ENCODE peak calls at places on chromosomes 11 and 22, in nine cellular contexts. W is heart left ventricle, N is ovary, L is GM12891, E is body of pancreas, G is adrenal gland, S is erythroblast, T is transverse colon, K is esophagus squamous epithelium. Q is an unnamed sample.
A peak's percentile ranks its signal among the peaks of the same experiment; 100 is the strongest.

GRCh38 chr11:4704054-4704789 is at the start of gene MMP26:
- DNase-seq in T (no peak), E (peak; percentile 21), L (no peak), N (no peak), G (no peak), S (no peak), W (no peak), K (no peak), Q (no peak)

GRCh38 chr11:21658654-21659193 is 534.2 kb upstream of the ANO5 start:
- DNase-seq in N (no peak), W (no peak), L (no peak), K (no peak), G (no peak), T (no peak), S (no peak), E (no peak), Q (no peak)

GRCh38 chr22:25027552-25027951 is 75.0 kb downstream of the KIAA1671 start:
- DNase-seq in W (no peak), K (no peak), N (no peak), L (no peak), S (no peak), T (peak; percentile 57), G (no peak), E (no peak), Q (no peak)

GRCh38 chr22:37633082-37633692 is 6.3 kb upstream of the SH3BP1 start:
- DNase-seq in G (no peak), W (no peak), L (peak; percentile 91), S (no peak), K (no peak), T (peak; percentile 54), N (no peak), E (no peak), Q (no peak)

GRCh38 chr11:126345759-126346585 is 9.5 kb upstream of the ST3GAL4 start:
- DNase-seq in E (peak; percentile 69), L (no peak), T (no peak), N (peak; percentile 82), K (no peak), G (peak; percentile 97), S (peak; percentile 98), W (peak; percentile 68), Q (peak; percentile 88)

GRCh38 chr11:115306703-115307102 is 197.5 kb downstream of the CADM1 start:
- DNase-seq in W (no peak), G (no peak), S (no peak), T (no peak), K (no peak), E (no peak), N (no peak), L (no peak), Q (no peak)

GRCh38 chr22:32103648-32104326 is 55.3 kb downstream of the C22orf42 start:
- DNase-seq in T (no peak), K (no peak), S (no peak), L (no peak), N (no peak), G (no peak), E (no peak), W (no peak), Q (no peak)

GRCh38 chr11:29279716-29280115 is 737.1 kb downstream of the KCNA4 start:
- DNase-seq in L (no peak), E (no peak), K (no peak), S (no peak), N (no peak), G (no peak), W (no peak), T (no peak), Q (no peak)

GRCh38 chr22:37454857-37455686 is 27.8 kb upstream of the ELFN2 start:
- DNase-seq in W (no peak), G (peak; percentile 52), L (no peak), K (no peak), N (no peak), E (peak; percentile 56), T (no peak), S (peak; percentile 63), Q (no peak)

GRCh38 chr11:114259124-114259526 is 37.1 kb upstream of the NNMT start:
- DNase-seq in N (peak; percentile 64), S (no peak), L (no peak), T (no peak), E (peak; percentile 75), G (peak; percentile 49), W (no peak), K (no peak), Q (peak; percentile 74)

GRCh38 chr11:59560290-59560701 is 49.0 kb downstream of the OR4D9 start:
- DNase-seq in L (peak; percentile 41), E (peak; percentile 69), N (peak; percentile 52), K (no peak), W (no peak), G (peak; percentile 61), T (peak; percentile 69), S (peak; percentile 92), Q (peak; percentile 81)
- TF ChIP-seq POLR2A in L (peak; percentile 60), E (no peak), N (no peak), K (no peak), W (no peak), G (peak; percentile 25), T (no peak), S (peak; percentile 32), Q (no peak)

DNA sequence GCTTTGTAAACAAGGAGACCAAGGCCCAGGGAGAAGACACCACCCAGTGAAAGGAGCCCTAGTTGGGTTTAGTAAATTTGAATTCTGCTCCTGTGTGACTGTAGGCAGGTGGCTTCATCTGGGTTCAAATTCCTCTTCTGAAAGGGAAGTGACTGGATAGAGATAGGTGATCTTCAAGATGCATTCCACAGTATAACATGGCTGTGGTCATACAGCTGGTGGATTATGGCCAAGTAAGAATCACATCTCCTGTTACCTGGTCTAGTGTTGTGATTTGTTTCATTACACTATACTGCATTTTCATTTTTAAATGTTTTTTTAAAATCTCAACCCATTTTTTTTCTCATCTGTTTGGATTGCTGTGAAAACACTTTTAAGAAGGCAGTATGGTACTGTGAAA is 58.0 kb upstream of the PICALM start:
- DNase-seq in S (no peak), L (no peak), G (no peak), N (no peak), W (no peak), E (no peak), T (no peak), K (no peak), Q (no peak)
- TF ChIP-seq POLR2A in S (no peak), L (no peak), G (no peak), N (no peak), W (no peak), E (no peak), T (no peak), K (no peak), Q (no peak)

DNA sequence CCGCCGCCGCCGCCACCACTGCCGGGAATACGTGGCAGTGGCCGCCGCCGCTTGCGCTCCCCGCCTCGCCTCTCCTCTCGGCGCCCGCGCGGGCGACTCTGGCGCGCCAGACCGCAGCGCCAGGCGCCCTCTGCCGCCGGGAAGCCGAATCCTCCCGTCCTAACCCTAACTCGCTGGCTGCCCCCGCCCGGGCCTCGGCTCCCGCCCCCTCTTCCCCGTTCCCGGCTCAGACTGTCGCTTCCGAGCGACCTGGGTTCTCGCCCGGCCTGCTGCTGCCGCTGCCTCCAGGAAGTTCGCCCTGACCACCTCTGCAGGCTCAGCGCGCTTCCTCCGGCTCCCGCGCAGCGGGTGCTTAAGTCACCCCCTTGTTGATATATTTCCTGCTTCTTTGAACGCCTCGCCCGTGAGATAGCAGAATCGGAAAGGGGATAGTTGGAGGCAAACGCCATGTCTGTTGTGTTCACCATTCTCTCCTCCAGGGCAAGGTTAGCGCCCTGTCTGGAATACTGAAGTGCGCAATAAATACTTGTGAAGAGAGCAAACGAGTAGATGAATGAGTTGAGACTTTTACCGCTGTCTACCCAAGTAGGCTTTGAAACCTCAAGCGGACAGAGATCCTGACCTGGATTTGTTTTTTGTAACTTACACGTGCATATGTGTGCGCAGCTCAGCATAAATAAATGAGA is at the start of gene SMCO4:
- DNase-seq in G (peak; percentile 86), T (peak; percentile 89), N (peak; percentile 77), K (no peak), S (peak; percentile 84), E (peak; percentile 86), L (peak; percentile 78), W (peak; percentile 93), Q (peak; percentile 86)
- TF ChIP-seq POLR2A in G (peak; percentile 43), T (peak; percentile 28), N (peak; percentile 24), K (no peak), S (no peak), E (peak; percentile 22), L (no peak), W (no peak), Q (no peak)

GRCh38 chr11:77473801-77474508 is at the start of gene PAK1:
- DNase-seq in T (peak; percentile 96), W (peak; percentile 87), L (peak; percentile 73), S (peak; percentile 98), K (peak; percentile 13), G (peak; percentile 86), N (peak; percentile 94), E (peak; percentile 97), Q (peak; percentile 95)
- TF ChIP-seq POLR2A in T (peak; percentile 82), W (no peak), L (peak; percentile 36), S (peak; percentile 57), K (no peak), G (peak; percentile 31), N (peak; percentile 41), E (peak; percentile 45), Q (no peak)

Q was measured in testis.